ENCODE peak calls at places on chromosome 11, in eight cellular contexts. P, S, B, R, J, M, X and G are unnamed samples.

GRCh38 chr11:76313913-76314740 is 66.8 kb downstream of the THAP12 start:
- DNase-seq in R (no peak), M (no peak), B (no peak), P (no peak), J (no peak), S (peak), X (no peak), G (no peak)

GRCh38 chr11:94747136-94748110 is 20.7 kb upstream of the AMOTL1 start:
- DNase-seq in J (no peak), R (no peak), X (no peak), S (no peak), M (no peak), B (no peak), P (no peak), G (no peak)

GRCh38 chr11:19713221-19714092 is 820 bp downstream of the NAV2 start:
- DNase-seq in R (no peak), S (no peak), J (no peak), M (peak), X (no peak), B (no peak), P (no peak), G (no peak)

GRCh38 chr11:73980001-73980960 is 2.4 kb downstream of the UCP2 start:
- DNase-seq in R (no peak), P (no peak), J (peak), B (no peak), X (peak), S (peak), M (peak), G (peak)

GRCh38 chr11:110434952-110435779 is 5.4 kb downstream of the FDX1 start:
- DNase-seq in J (peak), P (no peak), R (no peak), B (no peak), M (no peak), X (no peak), S (peak), G (no peak)

GRCh38 chr11:69062873-69063665 is 14.3 kb downstream of the TPCN2 start:
- DNase-seq in S (no peak), R (no peak), J (no peak), P (no peak), M (no peak), B (no peak), X (no peak), G (no peak)

GRCh38 chr11:117998201-117998579 is 12.0 kb downstream of the IL10RA start:
- DNase-seq in J (no peak), X (no peak), B (no peak), S (no peak), R (no peak), M (no peak), P (no peak), G (no peak)

GRCh38 chr11:67238894-67239794 is 27.1 kb upstream of the GRK2 start:
- DNase-seq in J (no peak), R (no peak), M (no peak), P (no peak), X (no peak), S (peak), B (no peak), G (no peak)

GRCh38 chr11:11167806-11168205 is 185.2 kb downstream of the CSNK2A3 start:
- DNase-seq in R (no peak), S (no peak), P (no peak), J (no peak), M (no peak), B (no peak), X (no peak), G (no peak)

GRCh38 chr11:11163669-11164377 is 189.2 kb downstream of the CSNK2A3 start:
- DNase-seq in S (no peak), X (no peak), B (no peak), M (no peak), P (no peak), J (no peak), R (no peak), G (no peak)

GRCh38 chr11:11163256-11163655 is 189.8 kb downstream of the CSNK2A3 start:
- DNase-seq in X (peak), M (no peak), P (no peak), S (no peak), B (no peak), R (no peak), J (no peak), G (no peak)
- TF ChIP-seq CTCF in X (no peak), M (peak), P (no peak), S (peak), B (no peak), R (peak), J (no peak), G (peak)

GRCh38 chr11:21421930-21422329 is 752.5 kb downstream of the NELL1 start:
- DNase-seq in J (no peak), M (no peak), R (no peak), X (no peak), P (no peak), B (no peak), S (no peak), G (no peak)
- TF ChIP-seq CTCF in J (no peak), M (no peak), R (no peak), X (no peak), P (no peak), B (no peak), S (no peak), G (no peak)

GRCh38 chr11:1876361-1877063 is 15.2 kb downstream of the PRR33 start:
- DNase-seq in M (peak), P (no peak), B (peak), J (peak), R (peak), X (peak), S (peak), G (peak)
- TF ChIP-seq CTCF in M (peak), P (peak), B (peak), J (peak), R (peak), X (peak), S (peak), G (peak)

DNA sequence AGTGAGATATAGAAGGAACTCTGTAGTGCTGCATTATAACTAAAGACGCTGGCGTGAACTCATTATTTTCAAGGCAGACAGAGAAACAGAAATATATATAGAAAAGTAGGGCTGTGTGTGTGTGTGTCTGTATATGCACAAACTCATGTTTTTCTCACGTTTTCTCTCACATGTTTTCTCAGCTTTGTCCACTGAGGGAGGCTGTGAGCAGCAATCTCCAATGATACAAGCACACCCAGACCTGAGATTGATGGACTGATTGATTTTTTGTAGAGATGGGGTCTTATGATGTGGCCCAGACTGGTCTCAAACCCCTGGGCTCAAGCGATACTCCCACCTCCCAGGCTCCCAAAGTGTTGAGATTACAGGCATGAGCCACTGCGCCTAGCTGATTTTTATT is 122.5 kb downstream of the SERGEF start:
- DNase-seq in P (no peak), B (no peak), X (peak), J (no peak), M (no peak), R (no peak), S (peak), G (no peak)
- TF ChIP-seq CTCF in P (no peak), B (no peak), X (no peak), J (no peak), M (no peak), R (no peak), S (peak), G (peak)

GRCh38 chr11:92388380-92388779 is 163.8 kb downstream of the FAT3 start:
- DNase-seq in R (no peak), M (no peak), P (no peak), J (no peak), B (no peak), X (no peak), S (no peak), G (no peak)
- TF ChIP-seq CTCF in R (peak), M (no peak), P (no peak), J (no peak), B (no peak), X (no peak), S (peak), G (peak)

DNA sequence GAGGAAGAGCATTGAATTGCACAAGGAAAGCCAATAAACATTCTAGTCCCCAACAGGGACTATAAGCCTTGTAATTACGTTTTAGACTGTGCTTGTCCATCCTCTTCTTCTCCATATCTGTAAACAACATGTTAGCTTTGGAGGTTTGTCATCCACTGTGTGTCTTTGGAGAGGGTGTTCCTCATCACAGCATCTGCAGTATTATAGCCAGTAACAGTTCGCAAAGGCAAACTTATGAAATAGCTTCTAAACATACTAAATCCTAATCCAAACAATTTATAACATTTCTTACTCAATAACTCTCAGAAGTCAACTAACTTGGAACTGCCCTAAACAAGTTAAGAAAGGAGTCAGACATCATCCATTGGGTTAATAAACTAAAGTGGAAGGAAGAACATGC is 10.3 kb upstream of the BDNF start:
- DNase-seq in B (no peak), R (no peak), J (no peak), S (peak), M (no peak), P (no peak), X (no peak), G (no peak)
- TF ChIP-seq CTCF in B (no peak), R (no peak), J (no peak), S (no peak), M (no peak), P (no peak), X (no peak), G (no peak)

GRCh38 chr11:113690619-113691569 is 15.2 kb downstream of the TMPRSS5 start:
- DNase-seq in J (peak), M (no peak), S (peak), B (no peak), X (peak), P (peak), R (no peak), G (no peak)
- TF ChIP-seq CTCF in J (peak), M (no peak), S (peak), B (no peak), X (peak), P (peak), R (peak), G (peak)

DNA sequence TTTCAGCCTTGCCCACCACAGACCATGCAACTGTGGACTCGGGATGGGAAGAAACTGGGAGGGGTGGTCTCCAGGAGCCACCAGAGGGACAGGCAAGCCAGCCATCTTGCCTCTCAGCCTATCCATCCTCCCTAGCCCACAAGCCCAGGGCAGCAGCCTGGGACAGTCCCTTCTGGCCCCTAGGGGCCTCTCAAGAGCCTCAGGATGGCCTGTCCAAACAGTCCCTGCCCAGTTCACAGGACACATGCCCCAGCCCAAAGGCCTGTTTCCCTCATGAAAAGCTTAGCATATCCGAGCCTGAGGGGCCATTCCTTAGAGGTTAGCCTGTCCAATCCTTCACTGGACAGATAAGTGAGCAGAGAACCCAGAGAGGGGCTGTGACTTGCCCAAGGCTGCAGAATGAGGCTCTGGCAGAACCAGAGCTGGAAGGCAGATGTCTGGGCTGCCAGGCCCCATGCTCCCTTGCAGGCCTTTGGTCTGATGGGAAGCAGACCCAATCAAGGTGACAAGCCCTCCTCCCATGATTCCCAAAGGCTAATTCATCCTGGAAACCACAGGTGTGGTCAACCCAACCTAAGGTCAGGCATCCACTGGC is 28.2 kb downstream of the LRRC10B start:
- DNase-seq in R (no peak), S (no peak), P (no peak), B (no peak), X (no peak), J (no peak), M (no peak), G (no peak)
- TF ChIP-seq CTCF in R (no peak), S (no peak), P (no peak), B (no peak), X (no peak), J (no peak), M (no peak), G (no peak)

GRCh38 chr11:61726775-61727174 is 25.7 kb upstream of the MYRF start:
- DNase-seq in J (no peak), S (no peak), R (no peak), P (no peak), X (no peak), M (no peak), B (no peak), G (no peak)
- TF ChIP-seq CTCF in J (no peak), S (no peak), R (no peak), P (no peak), X (no peak), M (no peak), B (no peak), G (no peak)